ENCODE peak calls at places on chromosomes 3 and 15, in seven cellular contexts. One of them, this sample, is unnamed.
A peak's percentile ranks its signal among the peaks of the same experiment; 100 is the strongest.

GRCh38 chr15:34616613-34617012 is 33.2 kb upstream of the GOLGA8B start:
- DNase-seq in mesendoderm: peak; percentile 6
- DNase-seq in H1: no peak
- DNase-seq in neuronal stem cell: no peak
- DNase-seq in H9: no peak
- DNase-seq in mesenchymal stem cell: peak; percentile 37
- DNase-seq in IMR-90: peak; percentile 49
- DNase-seq in this sample: no peak

GRCh38 chr3:182238141-182238540 is 526.4 kb downstream of the SOX2 start:
- DNase-seq in IMR-90: no peak
- DNase-seq in H9: peak; percentile 39
- DNase-seq in neuronal stem cell: peak; percentile 94
- DNase-seq in H1: no peak
- DNase-seq in mesendoderm: peak; percentile 86
- DNase-seq in mesenchymal stem cell: no peak
- DNase-seq in this sample: no peak

GRCh38 chr3:170418422-170419300 is at the start of gene CLDN11:
- DNase-seq in mesendoderm: peak; percentile 70
- DNase-seq in neuronal stem cell: no peak
- DNase-seq in H1: no peak
- DNase-seq in mesenchymal stem cell: peak; percentile 49
- DNase-seq in IMR-90: peak; percentile 75
- DNase-seq in H9: peak; percentile 78
- DNase-seq in this sample: no peak

GRCh38 chr15:48541659-48542334 is 103.7 kb downstream of the FBN1 start:
- DNase-seq in mesenchymal stem cell: peak; percentile 96
- DNase-seq in H9: no peak
- DNase-seq in IMR-90: peak; percentile 88
- DNase-seq in neuronal stem cell: no peak
- DNase-seq in mesendoderm: no peak
- DNase-seq in H1: no peak
- DNase-seq in this sample: peak; percentile 17

GRCh38 chr3:131775660-131776059 is 259.2 kb downstream of the CPNE4 start:
- DNase-seq in mesenchymal stem cell: no peak
- DNase-seq in mesendoderm: no peak
- DNase-seq in IMR-90: no peak
- DNase-seq in H9: no peak
- DNase-seq in H1: no peak
- DNase-seq in neuronal stem cell: no peak
- DNase-seq in this sample: no peak

GRCh38 chr3:124705552-124705951 is 24.7 kb upstream of the UMPS start:
- DNase-seq in H1: no peak
- DNase-seq in neuronal stem cell: no peak
- DNase-seq in mesenchymal stem cell: no peak
- DNase-seq in IMR-90: no peak
- DNase-seq in mesendoderm: no peak
- DNase-seq in H9: no peak
- DNase-seq in this sample: no peak

GRCh38 chr3:85384372-85384771 is 425.6 kb downstream of the CADM2 start:
- DNase-seq in neuronal stem cell: no peak
- DNase-seq in H1: no peak
- DNase-seq in IMR-90: no peak
- DNase-seq in mesendoderm: no peak
- DNase-seq in mesenchymal stem cell: no peak
- DNase-seq in H9: no peak
- DNase-seq in this sample: no peak

GRCh38 chr3:185290266-185290665 is 36.4 kb upstream of the EHHADH start:
- DNase-seq in mesenchymal stem cell: no peak
- DNase-seq in H1: no peak
- DNase-seq in mesendoderm: no peak
- DNase-seq in neuronal stem cell: no peak
- DNase-seq in H9: no peak
- DNase-seq in IMR-90: no peak
- DNase-seq in this sample: peak; percentile 61

GRCh38 chr3:195072916-195073564 is 197.9 kb downstream of the XXYLT1 start:
- DNase-seq in mesendoderm: no peak
- DNase-seq in H1: no peak
- DNase-seq in H9: no peak
- DNase-seq in neuronal stem cell: no peak
- DNase-seq in IMR-90: no peak
- DNase-seq in mesenchymal stem cell: no peak
- DNase-seq in this sample: no peak

GRCh38 chr15:29458361-29458760 is 188.7 kb upstream of the NSMCE3 start:
- DNase-seq in H9: no peak
- DNase-seq in neuronal stem cell: no peak
- DNase-seq in H1: no peak
- DNase-seq in mesendoderm: no peak
- DNase-seq in mesenchymal stem cell: no peak
- DNase-seq in IMR-90: no peak
- DNase-seq in this sample: no peak

GRCh38 chr3:71389911-71390573 is 193.5 kb downstream of the FOXP1 start:
- DNase-seq in H1: peak; percentile 29
- DNase-seq in IMR-90: peak; percentile 65
- DNase-seq in mesenchymal stem cell: peak; percentile 21
- DNase-seq in mesendoderm: peak; percentile 33
- DNase-seq in neuronal stem cell: no peak
- DNase-seq in H9: peak; percentile 41
- DNase-seq in this sample: peak; percentile 3

GRCh38 chr3:141830508-141830907 is 45.9 kb upstream of the ATP1B3 start:
- DNase-seq in H9: no peak
- DNase-seq in mesenchymal stem cell: no peak
- DNase-seq in IMR-90: peak; percentile 6
- DNase-seq in neuronal stem cell: no peak
- DNase-seq in H1: no peak
- DNase-seq in mesendoderm: no peak
- DNase-seq in this sample: no peak

GRCh38 chr3:112086857-112087524 is 802 bp downstream of the C3orf52 start:
- DNase-seq in neuronal stem cell: no peak
- DNase-seq in H9: no peak
- DNase-seq in mesenchymal stem cell: peak; percentile 48
- DNase-seq in mesendoderm: no peak
- DNase-seq in H1: no peak
- DNase-seq in IMR-90: peak; percentile 57
- DNase-seq in this sample: no peak

GRCh38 chr3:128432301-128432897 is 34.3 kb downstream of the DNAJB8 start:
- DNase-seq in mesenchymal stem cell: no peak
- DNase-seq in IMR-90: no peak
- DNase-seq in neuronal stem cell: no peak
- DNase-seq in H1: no peak
- DNase-seq in H9: peak; percentile 69
- DNase-seq in mesendoderm: peak; percentile 64
- DNase-seq in this sample: peak; percentile 88

GRCh38 chr3:125129512-125129962 is 73.7 kb upstream of the HEG1 start:
- DNase-seq in neuronal stem cell: no peak
- DNase-seq in mesendoderm: no peak
- DNase-seq in IMR-90: peak; percentile 99
- DNase-seq in mesenchymal stem cell: peak; percentile 99
- DNase-seq in H1: no peak
- DNase-seq in H9: no peak
- DNase-seq in this sample: peak; percentile 66

GRCh38 chr15:69082041-69082502 is 67.6 kb downstream of the NOX5 start:
- DNase-seq in H9: no peak
- DNase-seq in neuronal stem cell: no peak
- DNase-seq in mesendoderm: no peak
- DNase-seq in mesenchymal stem cell: peak; percentile 64
- DNase-seq in IMR-90: peak; percentile 83
- DNase-seq in H1: no peak
- DNase-seq in this sample: peak; percentile 94

GRCh38 chr3:145182196-145182911 is 978.6 kb downstream of the PLOD2 start:
- DNase-seq in mesenchymal stem cell: no peak
- DNase-seq in mesendoderm: no peak
- DNase-seq in H1: no peak
- DNase-seq in H9: no peak
- DNase-seq in IMR-90: no peak
- DNase-seq in neuronal stem cell: no peak
- DNase-seq in this sample: no peak

GRCh38 chr3:169668081-169668956 is 4.8 kb upstream of the MECOM start:
- DNase-seq in mesendoderm: peak; percentile 60
- DNase-seq in IMR-90: peak; percentile 18
- DNase-seq in neuronal stem cell: peak; percentile 52
- DNase-seq in mesenchymal stem cell: peak; percentile 35
- DNase-seq in H1: no peak
- DNase-seq in H9: peak; percentile 54
- DNase-seq in this sample: peak; percentile 58

GRCh38 chr3:47082519-47082918 is 81.4 kb downstream of the SETD2 start:
- DNase-seq in H1: no peak
- DNase-seq in mesenchymal stem cell: peak; percentile 88
- DNase-seq in IMR-90: peak; percentile 89
- DNase-seq in H9: no peak
- DNase-seq in neuronal stem cell: no peak
- DNase-seq in mesendoderm: no peak
- DNase-seq in this sample: no peak

GRCh38 chr3:124774305-124774673 is 44.0 kb downstream of the UMPS start:
- DNase-seq in IMR-90: peak; percentile 66
- DNase-seq in neuronal stem cell: peak; percentile 24
- DNase-seq in mesenchymal stem cell: peak; percentile 53
- DNase-seq in mesendoderm: peak; percentile 95
- DNase-seq in H9: peak; percentile 81
- DNase-seq in H1: peak; percentile 33
- DNase-seq in this sample: peak; percentile 41

GRCh38 chr3:14141602-14142315 is 16.9 kb downstream of the TMEM43 start:
- DNase-seq in H9: no peak
- DNase-seq in neuronal stem cell: no peak
- DNase-seq in mesendoderm: no peak
- DNase-seq in IMR-90: no peak
- DNase-seq in mesenchymal stem cell: no peak
- DNase-seq in H1: no peak
- DNase-seq in this sample: no peak

GRCh38 chr3:159586587-159587202 is 401.9 kb upstream of the IL12A start:
- DNase-seq in IMR-90: peak; percentile 63
- DNase-seq in H9: peak; percentile 73
- DNase-seq in H1: peak; percentile 41
- DNase-seq in neuronal stem cell: peak; percentile 45
- DNase-seq in mesendoderm: peak; percentile 89
- DNase-seq in mesenchymal stem cell: peak; percentile 28
- DNase-seq in this sample: peak; percentile 24

GRCh38 chr15:57422113-57422754 is 45.9 kb downstream of the CGNL1 start:
- DNase-seq in neuronal stem cell: no peak
- DNase-seq in H9: no peak
- DNase-seq in IMR-90: no peak
- DNase-seq in H1: no peak
- DNase-seq in mesenchymal stem cell: no peak
- DNase-seq in mesendoderm: no peak
- DNase-seq in this sample: no peak

GRCh38 chr15:57419335-57419734 is 43.0 kb downstream of the CGNL1 start:
- DNase-seq in mesenchymal stem cell: no peak
- DNase-seq in IMR-90: no peak
- DNase-seq in mesendoderm: peak; percentile 68
- DNase-seq in neuronal stem cell: no peak
- DNase-seq in H1: no peak
- DNase-seq in H9: no peak
- DNase-seq in this sample: no peak

GRCh38 chr15:57423599-57424140 is 47.4 kb downstream of the CGNL1 start:
- DNase-seq in H1: no peak
- DNase-seq in neuronal stem cell: no peak
- DNase-seq in IMR-90: no peak
- DNase-seq in H9: no peak
- DNase-seq in mesendoderm: no peak
- DNase-seq in mesenchymal stem cell: no peak
- DNase-seq in this sample: no peak

GRCh38 chr15:57421110-57421509 is 44.8 kb downstream of the CGNL1 start:
- DNase-seq in H1: no peak
- DNase-seq in mesenchymal stem cell: no peak
- DNase-seq in mesendoderm: no peak
- DNase-seq in IMR-90: no peak
- DNase-seq in neuronal stem cell: no peak
- DNase-seq in H9: no peak
- DNase-seq in this sample: no peak

GRCh38 chr15:57421540-57421939 is 45.2 kb downstream of the CGNL1 start:
- DNase-seq in neuronal stem cell: no peak
- DNase-seq in H9: no peak
- DNase-seq in mesendoderm: no peak
- DNase-seq in H1: no peak
- DNase-seq in mesenchymal stem cell: no peak
- DNase-seq in IMR-90: no peak
- DNase-seq in this sample: no peak
- H2BK5ac ChIP-seq in neuronal stem cell: no peak overlapping the region
- H2BK5ac ChIP-seq in H9: no peak overlapping the region
- H2BK5ac ChIP-seq in mesendoderm: peak overlapping the region; percentile 43
- H2BK5ac ChIP-seq in H1: no peak overlapping the region
- H2BK5ac ChIP-seq in mesenchymal stem cell: peak overlapping the region; percentile 71
- H2BK5ac ChIP-seq in IMR-90: no peak overlapping the region
- H2BK5ac ChIP-seq in this sample: no peak overlapping the region

DNA sequence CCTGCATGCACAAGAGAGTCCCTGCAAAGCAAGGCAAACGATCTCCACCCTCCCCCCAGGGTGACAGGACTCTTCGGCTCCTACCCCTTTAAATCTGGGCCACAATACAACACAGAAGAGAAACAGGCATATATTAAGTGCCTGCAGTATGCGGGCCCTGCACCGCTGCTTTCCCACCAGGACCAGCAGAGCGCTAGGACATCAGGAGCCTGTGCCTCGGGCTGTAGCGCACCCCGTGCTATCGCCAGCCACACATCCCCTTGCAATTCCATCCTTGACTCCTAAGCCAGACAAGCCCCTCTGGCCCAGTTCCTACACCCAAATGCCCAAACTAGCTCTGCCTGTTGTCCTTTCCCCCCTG is 4.1 kb downstream of the GALNT15 start:
- DNase-seq in neuronal stem cell: no peak
- DNase-seq in H9: no peak
- DNase-seq in H1: no peak
- DNase-seq in IMR-90: no peak
- DNase-seq in mesenchymal stem cell: no peak
- DNase-seq in mesendoderm: no peak
- DNase-seq in this sample: no peak
- H2BK5ac ChIP-seq in neuronal stem cell: no peak overlapping the region
- H2BK5ac ChIP-seq in H9: no peak overlapping the region
- H2BK5ac ChIP-seq in H1: no peak overlapping the region
- H2BK5ac ChIP-seq in IMR-90: peak overlapping the region; percentile 95
- H2BK5ac ChIP-seq in mesenchymal stem cell: no peak overlapping the region
- H2BK5ac ChIP-seq in mesendoderm: no peak overlapping the region
- H2BK5ac ChIP-seq in this sample: no peak overlapping the region

GRCh38 chr15:72063186-72063585 is 54.8 kb downstream of the MYO9A start:
- DNase-seq in neuronal stem cell: no peak
- DNase-seq in H1: no peak
- DNase-seq in mesendoderm: no peak
- DNase-seq in H9: no peak
- DNase-seq in mesenchymal stem cell: no peak
- DNase-seq in IMR-90: peak; percentile 22
- DNase-seq in this sample: peak; percentile 27

GRCh38 chr15:72070817-72071447 is 47.0 kb downstream of the MYO9A start:
- DNase-seq in H1: no peak
- DNase-seq in IMR-90: no peak
- DNase-seq in mesendoderm: no peak
- DNase-seq in neuronal stem cell: no peak
- DNase-seq in H9: no peak
- DNase-seq in mesenchymal stem cell: no peak
- DNase-seq in this sample: no peak

GRCh38 chr15:72074335-72075060 is 43.5 kb downstream of the MYO9A start:
- DNase-seq in mesendoderm: no peak
- DNase-seq in IMR-90: no peak
- DNase-seq in H9: no peak
- DNase-seq in H1: no peak
- DNase-seq in mesenchymal stem cell: no peak
- DNase-seq in neuronal stem cell: no peak
- DNase-seq in this sample: no peak

GRCh38 chr15:72068826-72069225 is 49.1 kb downstream of the MYO9A start:
- DNase-seq in IMR-90: no peak
- DNase-seq in mesenchymal stem cell: no peak
- DNase-seq in H9: no peak
- DNase-seq in mesendoderm: no peak
- DNase-seq in neuronal stem cell: no peak
- DNase-seq in H1: no peak
- DNase-seq in this sample: no peak
- H2BK5ac ChIP-seq in IMR-90: no peak overlapping the region
- H2BK5ac ChIP-seq in mesenchymal stem cell: no peak overlapping the region
- H2BK5ac ChIP-seq in H9: no peak overlapping the region
- H2BK5ac ChIP-seq in mesendoderm: no peak overlapping the region
- H2BK5ac ChIP-seq in neuronal stem cell: no peak overlapping the region
- H2BK5ac ChIP-seq in H1: no peak overlapping the region
- H2BK5ac ChIP-seq in this sample: no peak overlapping the region

GRCh38 chr3:98978068-98978811 is 76.7 kb upstream of the DCBLD2 start:
- DNase-seq in H1: no peak
- DNase-seq in IMR-90: no peak
- DNase-seq in H9: no peak
- DNase-seq in mesendoderm: no peak
- DNase-seq in neuronal stem cell: no peak
- DNase-seq in mesenchymal stem cell: no peak
- DNase-seq in this sample: no peak
- H2BK5ac ChIP-seq in H1: no peak overlapping the region
- H2BK5ac ChIP-seq in IMR-90: peak overlapping the region; percentile 65
- H2BK5ac ChIP-seq in H9: no peak overlapping the region
- H2BK5ac ChIP-seq in mesendoderm: no peak overlapping the region
- H2BK5ac ChIP-seq in neuronal stem cell: no peak overlapping the region
- H2BK5ac ChIP-seq in mesenchymal stem cell: peak overlapping the region; percentile 82
- H2BK5ac ChIP-seq in this sample: no peak overlapping the region